ENCODE peak calls at places on chromosome 21, in eight cellular contexts. I, A, V, G, S, X, N and J are unnamed samples.

GRCh38 chr21:43922949-43923348 is 57.9 kb downstream of the AGPAT3 start:
- DNase-seq in A (no peak), S (no peak), X (no peak), V (no peak), I (no peak), N (no peak), G (no peak), J (no peak)

GRCh38 chr21:25887166-25887565 is 152.4 kb downstream of the GABPA start:
- DNase-seq in G (no peak), A (no peak), S (no peak), X (peak), N (no peak), I (peak), V (no peak), J (no peak)

GRCh38 chr21:45551316-45551715 is 9.1 kb upstream of the SLC19A1 start:
- DNase-seq in N (no peak), S (no peak), X (peak), G (no peak), I (peak), A (no peak), V (peak), J (no peak)

GRCh38 chr21:37670883-37671282 is 245.4 kb downstream of the KCNJ6 start:
- DNase-seq in V (no peak), N (no peak), S (no peak), I (peak), G (peak), X (peak), A (no peak), J (no peak)

GRCh38 chr21:38159355-38159754 is 97.4 kb upstream of the KCNJ15 start:
- DNase-seq in A (no peak), X (peak), N (peak), V (no peak), I (peak), S (peak), G (peak), J (no peak)

GRCh38 chr21:37855568-37856391 is 60.5 kb downstream of the KCNJ6 start:
- DNase-seq in N (no peak), A (no peak), V (no peak), X (peak), G (no peak), S (no peak), I (no peak), J (no peak)

GRCh38 chr21:33985117-33986050 is 69.8 kb upstream of the ATP5PO start:
- DNase-seq in N (no peak), A (no peak), G (no peak), I (no peak), S (no peak), V (no peak), X (no peak), J (no peak)

GRCh38 chr21:27645285-27645684 is 678.4 kb upstream of the ADAMTS5 start:
- DNase-seq in N (no peak), X (peak), G (no peak), A (no peak), V (no peak), I (no peak), S (no peak), J (no peak)

GRCh38 chr21:27505516-27505915 is 538.6 kb upstream of the ADAMTS5 start:
- DNase-seq in X (peak), A (no peak), G (peak), I (no peak), V (no peak), S (no peak), N (no peak), J (no peak)

GRCh38 chr21:36104306-36105300 is 30.3 kb upstream of the CBR3 start:
- DNase-seq in A (peak), I (peak), S (peak), V (peak), G (no peak), N (peak), X (peak), J (no peak)

GRCh38 chr21:21690068-21690665 is 692.0 kb downstream of the NCAM2 start:
- DNase-seq in I (no peak), X (no peak), G (no peak), N (no peak), S (no peak), A (no peak), V (no peak), J (no peak)

GRCh38 chr21:16058896-16059295 is 329.1 kb downstream of the USP25 start:
- DNase-seq in G (no peak), S (no peak), I (no peak), V (no peak), A (no peak), X (no peak), N (no peak), J (no peak)

GRCh38 chr21:28235169-28235892 is 757.3 kb downstream of the LTN1 start:
- DNase-seq in G (no peak), N (no peak), V (no peak), X (no peak), A (no peak), S (peak), I (no peak), J (no peak)

GRCh38 chr21:31276663-31277062 is 67.4 kb downstream of the TIAM1 start:
- DNase-seq in N (no peak), V (no peak), X (no peak), I (no peak), S (no peak), A (no peak), G (no peak), J (no peak)

GRCh38 chr21:41255190-41255589 is 61.4 kb upstream of the FAM3B start:
- DNase-seq in S (no peak), V (no peak), A (no peak), X (no peak), I (no peak), G (no peak), N (no peak), J (no peak)

GRCh38 chr21:37272897-37273296 is 5.8 kb upstream of the VPS26C start:
- DNase-seq in I (no peak), V (no peak), G (no peak), S (no peak), A (no peak), N (no peak), X (no peak), J (no peak)

GRCh38 chr21:39637971-39638628 is 25.4 kb downstream of the B3GALT5 start:
- DNase-seq in I (no peak), A (no peak), V (no peak), G (no peak), S (no peak), N (peak), X (no peak), J (no peak)